ENCODE peak calls at places on chromosomes 12 and 14, in eight cellular contexts. One of them, this sample, is unnamed.

GRCh38 chr14:94114589-94115067 is 4.1 kb downstream of the IFI27 start:
- DNase-seq in heart left ventricle: no peak
- DNase-seq in Caco-2: no peak
- DNase-seq in PC-3: no peak
- DNase-seq in CD8-positive, alpha-beta T cell: no peak
- DNase-seq in cardiac muscle cell: no peak
- DNase-seq in left ventricle myocardium inferior: no peak
- DNase-seq in neural progenitor cell: no peak
- DNase-seq in this sample: no peak

GRCh38 chr12:117402363-117402762 is 40.9 kb upstream of the NOS1 start:
- DNase-seq in heart left ventricle: no peak
- DNase-seq in Caco-2: no peak
- DNase-seq in PC-3: peak; percentile 19
- DNase-seq in CD8-positive, alpha-beta T cell: no peak
- DNase-seq in cardiac muscle cell: no peak
- DNase-seq in left ventricle myocardium inferior: no peak
- DNase-seq in neural progenitor cell: peak; percentile 11
- DNase-seq in this sample: no peak

GRCh38 chr12:10891937-10892336 is 7.9 kb upstream of the PRH1 start:
- DNase-seq in heart left ventricle: no peak
- DNase-seq in Caco-2: peak; percentile 89
- DNase-seq in PC-3: no peak
- DNase-seq in CD8-positive, alpha-beta T cell: no peak
- DNase-seq in cardiac muscle cell: no peak
- DNase-seq in left ventricle myocardium inferior: no peak
- DNase-seq in neural progenitor cell: no peak
- DNase-seq in this sample: no peak

GRCh38 chr14:105866841-105867321 is 340.5 kb downstream of the TMEM121 start:
- DNase-seq in heart left ventricle: no peak
- DNase-seq in Caco-2: peak; percentile 14
- DNase-seq in PC-3: no peak
- DNase-seq in CD8-positive, alpha-beta T cell: no peak
- DNase-seq in cardiac muscle cell: no peak
- DNase-seq in left ventricle myocardium inferior: no peak
- DNase-seq in neural progenitor cell: no peak
- DNase-seq in this sample: no peak

GRCh38 chr12:107364875-107365518 is 271.6 kb upstream of the CRY1 start:
- DNase-seq in heart left ventricle: no peak
- DNase-seq in Caco-2: no peak
- DNase-seq in PC-3: no peak
- DNase-seq in CD8-positive, alpha-beta T cell: no peak
- DNase-seq in cardiac muscle cell: no peak
- DNase-seq in left ventricle myocardium inferior: no peak
- DNase-seq in neural progenitor cell: no peak
- DNase-seq in this sample: no peak

GRCh38 chr12:21073822-21074460 is 57.1 kb upstream of the SLCO1B1 start:
- DNase-seq in heart left ventricle: no peak
- DNase-seq in Caco-2: no peak
- DNase-seq in PC-3: peak; percentile 32
- DNase-seq in CD8-positive, alpha-beta T cell: no peak
- DNase-seq in cardiac muscle cell: no peak
- DNase-seq in left ventricle myocardium inferior: no peak
- DNase-seq in neural progenitor cell: peak; percentile 1
- DNase-seq in this sample: no peak

GRCh38 chr12:61920230-61920629 is 340.0 kb upstream of the USP15 start:
- DNase-seq in heart left ventricle: no peak
- DNase-seq in Caco-2: no peak
- DNase-seq in PC-3: no peak
- DNase-seq in CD8-positive, alpha-beta T cell: no peak
- DNase-seq in cardiac muscle cell: no peak
- DNase-seq in left ventricle myocardium inferior: no peak
- DNase-seq in neural progenitor cell: no peak
- DNase-seq in this sample: no peak

GRCh38 chr12:113244015-113244983 is 23.0 kb downstream of the TPCN1 start:
- DNase-seq in heart left ventricle: peak; percentile 71
- DNase-seq in Caco-2: no peak
- DNase-seq in PC-3: peak; percentile 86
- DNase-seq in CD8-positive, alpha-beta T cell: no peak
- DNase-seq in cardiac muscle cell: peak; percentile 62
- DNase-seq in left ventricle myocardium inferior: peak; percentile 71
- DNase-seq in neural progenitor cell: no peak
- DNase-seq in this sample: peak; percentile 55

GRCh38 chr12:65495233-65495632 is 216.8 kb downstream of the MSRB3 start:
- DNase-seq in heart left ventricle: no peak
- DNase-seq in Caco-2: no peak
- DNase-seq in PC-3: peak; percentile 71
- DNase-seq in CD8-positive, alpha-beta T cell: no peak
- DNase-seq in cardiac muscle cell: peak; percentile 36
- DNase-seq in left ventricle myocardium inferior: no peak
- DNase-seq in neural progenitor cell: no peak
- DNase-seq in this sample: no peak

GRCh38 chr12:60489071-60489470 is 893.2 kb downstream of the SLC16A7 start:
- DNase-seq in heart left ventricle: no peak
- DNase-seq in Caco-2: no peak
- DNase-seq in PC-3: peak; percentile 55
- DNase-seq in CD8-positive, alpha-beta T cell: no peak
- DNase-seq in cardiac muscle cell: no peak
- DNase-seq in left ventricle myocardium inferior: no peak
- DNase-seq in neural progenitor cell: no peak
- DNase-seq in this sample: no peak

GRCh38 chr12:54239568-54239967 is 40.4 kb downstream of the CBX5 start:
- DNase-seq in heart left ventricle: no peak
- DNase-seq in Caco-2: no peak
- DNase-seq in PC-3: no peak
- DNase-seq in CD8-positive, alpha-beta T cell: no peak
- DNase-seq in cardiac muscle cell: no peak
- DNase-seq in left ventricle myocardium inferior: no peak
- DNase-seq in neural progenitor cell: no peak
- DNase-seq in this sample: no peak

GRCh38 chr14:53108292-53108937 is 44.7 kb downstream of the DDHD1 start:
- DNase-seq in heart left ventricle: no peak
- DNase-seq in Caco-2: no peak
- DNase-seq in PC-3: no peak
- DNase-seq in CD8-positive, alpha-beta T cell: no peak
- DNase-seq in cardiac muscle cell: no peak
- DNase-seq in left ventricle myocardium inferior: no peak
- DNase-seq in neural progenitor cell: no peak
- DNase-seq in this sample: no peak

GRCh38 chr14:95465358-95465757 is 51.1 kb downstream of the SYNE3 start:
- DNase-seq in heart left ventricle: no peak
- DNase-seq in Caco-2: no peak
- DNase-seq in PC-3: no peak
- DNase-seq in CD8-positive, alpha-beta T cell: no peak
- DNase-seq in cardiac muscle cell: no peak
- DNase-seq in left ventricle myocardium inferior: no peak
- DNase-seq in neural progenitor cell: no peak
- DNase-seq in this sample: no peak

GRCh38 chr14:72332871-72333270 is 400.6 kb downstream of the RGS6 start:
- DNase-seq in heart left ventricle: no peak
- DNase-seq in Caco-2: no peak
- DNase-seq in PC-3: no peak
- DNase-seq in CD8-positive, alpha-beta T cell: no peak
- DNase-seq in cardiac muscle cell: no peak
- DNase-seq in left ventricle myocardium inferior: no peak
- DNase-seq in neural progenitor cell: peak; percentile 32
- DNase-seq in this sample: no peak

GRCh38 chr12:45273717-45274271 is 57.9 kb downstream of the ANO6 start:
- DNase-seq in heart left ventricle: peak; percentile 36
- DNase-seq in Caco-2: peak; percentile 80
- DNase-seq in PC-3: peak; percentile 92
- DNase-seq in CD8-positive, alpha-beta T cell: no peak
- DNase-seq in cardiac muscle cell: peak; percentile 96
- DNase-seq in left ventricle myocardium inferior: no peak
- DNase-seq in neural progenitor cell: no peak
- DNase-seq in this sample: no peak

GRCh38 chr14:50676814-50677516 is 8.9 kb upstream of the SAV1 start:
- DNase-seq in heart left ventricle: no peak
- DNase-seq in Caco-2: no peak
- DNase-seq in PC-3: no peak
- DNase-seq in CD8-positive, alpha-beta T cell: no peak
- DNase-seq in cardiac muscle cell: no peak
- DNase-seq in left ventricle myocardium inferior: no peak
- DNase-seq in neural progenitor cell: no peak
- DNase-seq in this sample: no peak

GRCh38 chr12:1779783-1780182 is 40.6 kb upstream of the LRTM2 start:
- DNase-seq in heart left ventricle: no peak
- DNase-seq in Caco-2: no peak
- DNase-seq in PC-3: no peak
- DNase-seq in CD8-positive, alpha-beta T cell: no peak
- DNase-seq in cardiac muscle cell: peak; percentile 82
- DNase-seq in left ventricle myocardium inferior: no peak
- DNase-seq in neural progenitor cell: no peak
- DNase-seq in this sample: no peak

GRCh38 chr12:120368789-120369475 is at the start of gene MSI1:
- DNase-seq in heart left ventricle: no peak
- DNase-seq in Caco-2: no peak
- DNase-seq in PC-3: no peak
- DNase-seq in CD8-positive, alpha-beta T cell: no peak
- DNase-seq in cardiac muscle cell: no peak
- DNase-seq in left ventricle myocardium inferior: no peak
- DNase-seq in neural progenitor cell: peak; percentile 75
- DNase-seq in this sample: no peak

GRCh38 chr14:60648169-60648933 is 926 bp downstream of the SIX1 start:
- DNase-seq in heart left ventricle: no peak
- DNase-seq in Caco-2: no peak
- DNase-seq in PC-3: peak; percentile 51
- DNase-seq in CD8-positive, alpha-beta T cell: no peak
- DNase-seq in cardiac muscle cell: peak; percentile 27
- DNase-seq in left ventricle myocardium inferior: no peak
- DNase-seq in neural progenitor cell: peak; percentile 55
- DNase-seq in this sample: no peak

GRCh38 chr12:19095869-19096480 is 33.6 kb upstream of the PLEKHA5 start:
- DNase-seq in heart left ventricle: no peak
- DNase-seq in Caco-2: no peak
- DNase-seq in PC-3: peak; percentile 62
- DNase-seq in CD8-positive, alpha-beta T cell: no peak
- DNase-seq in cardiac muscle cell: peak; percentile 36
- DNase-seq in left ventricle myocardium inferior: no peak
- DNase-seq in neural progenitor cell: no peak
- DNase-seq in this sample: no peak

DNA sequence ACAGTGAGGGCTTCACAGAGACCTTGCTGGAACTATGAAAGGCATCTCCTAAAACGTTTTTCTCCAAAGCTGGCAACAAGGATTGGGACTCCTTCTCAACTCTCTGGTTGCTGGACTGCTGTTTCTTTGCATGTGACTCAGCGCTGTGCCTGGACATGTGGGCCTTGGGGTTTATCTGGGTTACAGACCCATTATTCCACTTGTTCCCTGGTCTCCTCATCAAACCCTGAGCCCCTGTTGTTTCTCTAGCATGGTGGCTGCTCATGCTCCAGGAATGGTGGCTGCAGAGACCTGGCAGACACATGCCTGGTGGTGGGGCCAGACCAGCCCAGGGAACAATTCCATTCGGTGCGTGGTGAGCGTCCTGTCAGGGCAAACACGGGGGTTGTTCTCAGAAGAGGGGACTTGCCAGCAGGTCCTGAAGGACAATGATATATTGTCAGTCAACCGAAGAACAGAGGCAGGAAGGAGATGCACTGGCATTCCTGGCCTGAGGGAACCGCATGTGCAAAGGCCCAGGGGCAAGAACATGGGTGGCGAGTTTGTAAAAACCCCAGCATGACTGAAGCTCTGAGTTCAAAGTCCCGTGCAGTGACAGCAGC is 320.1 kb upstream of the RTL1 start:
- DNase-seq in heart left ventricle: no peak
- DNase-seq in Caco-2: peak; percentile 12
- DNase-seq in PC-3: no peak
- DNase-seq in CD8-positive, alpha-beta T cell: no peak
- DNase-seq in cardiac muscle cell: no peak
- DNase-seq in left ventricle myocardium inferior: no peak
- DNase-seq in neural progenitor cell: no peak
- DNase-seq in this sample: no peak
- H3K27me3 ChIP-seq in heart left ventricle: no peaks in the 10 kb centered on the region
- H3K27me3 ChIP-seq in Caco-2: no peaks in the 10 kb centered on the region
- H3K27me3 ChIP-seq in PC-3: no peaks in the 10 kb centered on the region
- H3K27me3 ChIP-seq in CD8-positive, alpha-beta T cell: no peaks in the 10 kb centered on the region
- H3K27me3 ChIP-seq in cardiac muscle cell: no peaks in the 10 kb centered on the region
- H3K27me3 ChIP-seq in left ventricle myocardium inferior: peaks cover 53% of the 10 kb centered on the region
- H3K27me3 ChIP-seq in neural progenitor cell: no peaks in the 10 kb centered on the region
- H3K27me3 ChIP-seq in this sample: no peaks in the 10 kb centered on the region

GRCh38 chr12:56020437-56021189 is at the start of gene IKZF4:
- DNase-seq in heart left ventricle: peak; percentile 27
- DNase-seq in Caco-2: peak; percentile 72
- DNase-seq in PC-3: no peak
- DNase-seq in CD8-positive, alpha-beta T cell: no peak
- DNase-seq in cardiac muscle cell: peak; percentile 80
- DNase-seq in left ventricle myocardium inferior: no peak
- DNase-seq in neural progenitor cell: peak; percentile 80
- DNase-seq in this sample: peak; percentile 55
- H3K36me3 ChIP-seq in heart left ventricle: no peaks in the 10 kb centered on the region
- H3K36me3 ChIP-seq in Caco-2: no peaks in the 10 kb centered on the region
- H3K36me3 ChIP-seq in PC-3: no peaks in the 10 kb centered on the region
- H3K36me3 ChIP-seq in CD8-positive, alpha-beta T cell: no peaks in the 10 kb centered on the region
- H3K36me3 ChIP-seq in cardiac muscle cell: peaks cover 15% of the 10 kb centered on the region
- H3K36me3 ChIP-seq in left ventricle myocardium inferior: peaks cover 20% of the 10 kb centered on the region
- H3K36me3 ChIP-seq in neural progenitor cell: no peaks in the 10 kb centered on the region
- H3K36me3 ChIP-seq in this sample: no peaks in the 10 kb centered on the region

DNA sequence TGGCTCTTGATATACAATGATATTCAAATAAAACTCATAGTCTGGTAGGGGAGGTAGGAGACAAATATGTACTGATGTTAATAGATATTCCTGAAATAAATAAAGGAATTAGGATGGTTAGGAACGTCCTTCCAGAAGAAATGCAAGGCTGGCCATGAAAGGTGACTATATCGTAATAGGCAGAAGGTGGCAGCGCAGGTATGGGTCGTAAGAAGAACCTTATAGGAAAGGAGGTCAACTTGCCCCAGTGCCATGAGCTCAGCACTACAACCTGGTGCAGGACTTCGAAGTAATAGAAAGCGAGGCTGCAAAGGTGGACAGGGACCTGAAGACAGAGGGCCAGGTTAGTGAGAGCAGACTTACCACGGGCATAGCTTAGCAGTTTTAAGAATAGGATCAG is 55.3 kb upstream of the FGD4 start:
- DNase-seq in heart left ventricle: no peak
- DNase-seq in Caco-2: peak; percentile 54
- DNase-seq in PC-3: peak; percentile 3
- DNase-seq in CD8-positive, alpha-beta T cell: no peak
- DNase-seq in cardiac muscle cell: no peak
- DNase-seq in left ventricle myocardium inferior: no peak
- DNase-seq in neural progenitor cell: no peak
- DNase-seq in this sample: no peak
- TF ChIP-seq CTCF in heart left ventricle: no peak
- TF ChIP-seq CTCF in Caco-2: no peak
- TF ChIP-seq CTCF in PC-3: no peak
- TF ChIP-seq CTCF in CD8-positive, alpha-beta T cell: no peak
- TF ChIP-seq CTCF in cardiac muscle cell: no peak
- TF ChIP-seq CTCF in left ventricle myocardium inferior: no peak
- TF ChIP-seq CTCF in neural progenitor cell: peak; percentile 11
- TF ChIP-seq CTCF in this sample: peak; percentile 5

DNA sequence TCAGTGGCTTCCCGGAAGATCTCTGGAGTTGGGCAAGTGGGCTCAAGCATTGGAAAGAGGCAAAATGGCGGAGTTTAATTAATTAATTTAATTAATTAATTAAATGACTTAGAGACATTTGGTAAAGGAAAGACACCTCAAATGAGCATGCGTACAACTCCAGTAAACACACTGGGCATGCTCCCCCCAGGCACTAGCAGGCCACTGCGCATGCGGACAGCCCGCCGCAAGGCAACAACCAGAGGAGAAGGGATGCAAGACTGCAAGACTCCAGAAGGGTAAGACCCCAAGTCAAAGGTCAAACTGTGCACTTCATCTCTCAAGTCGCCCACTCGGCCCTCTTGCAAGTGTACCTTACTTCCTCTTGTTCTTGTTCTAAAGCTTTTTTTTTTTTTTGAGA is 57.8 kb upstream of the PSMC1 start:
- DNase-seq in heart left ventricle: no peak
- DNase-seq in Caco-2: no peak
- DNase-seq in PC-3: no peak
- DNase-seq in CD8-positive, alpha-beta T cell: no peak
- DNase-seq in cardiac muscle cell: no peak
- DNase-seq in left ventricle myocardium inferior: no peak
- DNase-seq in neural progenitor cell: no peak
- DNase-seq in this sample: no peak
- H3K27me3 ChIP-seq in heart left ventricle: no peaks in the 10 kb centered on the region
- H3K27me3 ChIP-seq in Caco-2: no peaks in the 10 kb centered on the region
- H3K27me3 ChIP-seq in PC-3: no peaks in the 10 kb centered on the region
- H3K27me3 ChIP-seq in CD8-positive, alpha-beta T cell: no peaks in the 10 kb centered on the region
- H3K27me3 ChIP-seq in cardiac muscle cell: no peaks in the 10 kb centered on the region
- H3K27me3 ChIP-seq in left ventricle myocardium inferior: peaks cover 36% of the 10 kb centered on the region
- H3K27me3 ChIP-seq in neural progenitor cell: no peaks in the 10 kb centered on the region
- H3K27me3 ChIP-seq in this sample: no peaks in the 10 kb centered on the region